ENCODE peak calls at places on chromosomes 6 and 20, in ten cellular contexts. One of them, this sample, is unnamed.

GRCh38 chr6:137701942-137702341 is 165.1 kb upstream of the TNFAIP3 start:
- DNase-seq in NCI-H774: no peak
- DNase-seq in HEK293T: no peak
- DNase-seq in LHCN-M2: no peak
- DNase-seq in tibial nerve: no peak
- DNase-seq in astrocyte: no peak
- DNase-seq in iPS DF 6.9: no peak
- DNase-seq in T-helper 1 cell: no peak
- DNase-seq in heart right ventricle: no peak
- DNase-seq in SIG-M5: no peak
- DNase-seq in this sample: no peak

GRCh38 chr20:36957875-36958667 is 6.6 kb upstream of the SAMHD1 start:
- DNase-seq in T-helper 1 cell: no peak
- DNase-seq in astrocyte: no peak
- DNase-seq in HEK293T: no peak
- DNase-seq in NCI-H774: no peak
- DNase-seq in iPS DF 6.9: no peak
- DNase-seq in tibial nerve: no peak
- DNase-seq in LHCN-M2: no peak
- DNase-seq in heart right ventricle: no peak
- DNase-seq in SIG-M5: peak
- DNase-seq in this sample: no peak

GRCh38 chr6:91407706-91408105 is 820.8 kb upstream of the MAP3K7 start:
- DNase-seq in HEK293T: no peak
- DNase-seq in SIG-M5: no peak
- DNase-seq in tibial nerve: no peak
- DNase-seq in NCI-H774: no peak
- DNase-seq in T-helper 1 cell: no peak
- DNase-seq in heart right ventricle: no peak
- DNase-seq in iPS DF 6.9: no peak
- DNase-seq in astrocyte: no peak
- DNase-seq in LHCN-M2: no peak
- DNase-seq in this sample: no peak

GRCh38 chr6:143545976-143546547 is 34.5 kb upstream of the FUCA2 start:
- DNase-seq in astrocyte: peak
- DNase-seq in LHCN-M2: no peak
- DNase-seq in T-helper 1 cell: no peak
- DNase-seq in tibial nerve: no peak
- DNase-seq in heart right ventricle: no peak
- DNase-seq in HEK293T: no peak
- DNase-seq in SIG-M5: no peak
- DNase-seq in NCI-H774: no peak
- DNase-seq in iPS DF 6.9: no peak
- DNase-seq in this sample: no peak

GRCh38 chr6:41976794-41977484 is 35.3 kb upstream of the CCND3 start:
- DNase-seq in tibial nerve: no peak
- DNase-seq in heart right ventricle: no peak
- DNase-seq in SIG-M5: no peak
- DNase-seq in LHCN-M2: peak
- DNase-seq in astrocyte: peak
- DNase-seq in HEK293T: no peak
- DNase-seq in iPS DF 6.9: no peak
- DNase-seq in T-helper 1 cell: no peak
- DNase-seq in NCI-H774: no peak
- DNase-seq in this sample: no peak

GRCh38 chr6:156988276-156989158 is 211.3 kb downstream of the ARID1B start:
- DNase-seq in T-helper 1 cell: no peak
- DNase-seq in LHCN-M2: peak
- DNase-seq in NCI-H774: no peak
- DNase-seq in astrocyte: peak
- DNase-seq in iPS DF 6.9: no peak
- DNase-seq in tibial nerve: no peak
- DNase-seq in HEK293T: no peak
- DNase-seq in heart right ventricle: no peak
- DNase-seq in SIG-M5: no peak
- DNase-seq in this sample: no peak

GRCh38 chr6:109580519-109580918 is 97.5 kb upstream of the ZBTB24 start:
- DNase-seq in NCI-H774: no peak
- DNase-seq in SIG-M5: no peak
- DNase-seq in T-helper 1 cell: no peak
- DNase-seq in HEK293T: no peak
- DNase-seq in LHCN-M2: peak
- DNase-seq in astrocyte: peak
- DNase-seq in iPS DF 6.9: peak
- DNase-seq in tibial nerve: no peak
- DNase-seq in heart right ventricle: no peak
- DNase-seq in this sample: no peak

GRCh38 chr6:152950240-152950639 is 32.6 kb downstream of the FBXO5 start:
- DNase-seq in tibial nerve: no peak
- DNase-seq in SIG-M5: no peak
- DNase-seq in astrocyte: no peak
- DNase-seq in heart right ventricle: no peak
- DNase-seq in T-helper 1 cell: no peak
- DNase-seq in iPS DF 6.9: no peak
- DNase-seq in LHCN-M2: no peak
- DNase-seq in HEK293T: no peak
- DNase-seq in NCI-H774: no peak
- DNase-seq in this sample: no peak

GRCh38 chr6:37366910-37367309 is 13.1 kb downstream of the RNF8 start:
- DNase-seq in HEK293T: no peak
- DNase-seq in astrocyte: no peak
- DNase-seq in SIG-M5: no peak
- DNase-seq in NCI-H774: peak
- DNase-seq in LHCN-M2: peak
- DNase-seq in iPS DF 6.9: no peak
- DNase-seq in heart right ventricle: no peak
- DNase-seq in T-helper 1 cell: no peak
- DNase-seq in tibial nerve: no peak
- DNase-seq in this sample: no peak

GRCh38 chr6:5184878-5185277 is 75.9 kb downstream of the LYRM4 start:
- DNase-seq in LHCN-M2: no peak
- DNase-seq in heart right ventricle: no peak
- DNase-seq in SIG-M5: no peak
- DNase-seq in NCI-H774: no peak
- DNase-seq in tibial nerve: no peak
- DNase-seq in T-helper 1 cell: no peak
- DNase-seq in astrocyte: no peak
- DNase-seq in iPS DF 6.9: no peak
- DNase-seq in HEK293T: no peak
- DNase-seq in this sample: no peak

GRCh38 chr20:60529149-60529548 is 570.9 kb downstream of the CDH26 start:
- DNase-seq in NCI-H774: no peak
- DNase-seq in tibial nerve: no peak
- DNase-seq in astrocyte: no peak
- DNase-seq in iPS DF 6.9: no peak
- DNase-seq in HEK293T: no peak
- DNase-seq in T-helper 1 cell: no peak
- DNase-seq in SIG-M5: no peak
- DNase-seq in LHCN-M2: no peak
- DNase-seq in heart right ventricle: no peak
- DNase-seq in this sample: no peak

GRCh38 chr6:29739136-29739881 is 16.1 kb downstream of the HLA-F start:
- DNase-seq in HEK293T: no peak
- DNase-seq in astrocyte: no peak
- DNase-seq in T-helper 1 cell: no peak
- DNase-seq in tibial nerve: no peak
- DNase-seq in NCI-H774: no peak
- DNase-seq in SIG-M5: no peak
- DNase-seq in LHCN-M2: no peak
- DNase-seq in iPS DF 6.9: no peak
- DNase-seq in heart right ventricle: no peak
- DNase-seq in this sample: no peak

GRCh38 chr6:132228894-132229293 is 172.4 kb downstream of the MOXD1 start:
- DNase-seq in HEK293T: no peak
- DNase-seq in iPS DF 6.9: no peak
- DNase-seq in astrocyte: peak
- DNase-seq in SIG-M5: no peak
- DNase-seq in NCI-H774: no peak
- DNase-seq in T-helper 1 cell: no peak
- DNase-seq in LHCN-M2: peak
- DNase-seq in tibial nerve: no peak
- DNase-seq in heart right ventricle: no peak
- DNase-seq in this sample: no peak

GRCh38 chr6:166466178-166467122 is 83.7 kb upstream of the MPC1 start:
- DNase-seq in astrocyte: peak
- DNase-seq in NCI-H774: no peak
- DNase-seq in tibial nerve: no peak
- DNase-seq in T-helper 1 cell: no peak
- DNase-seq in iPS DF 6.9: no peak
- DNase-seq in heart right ventricle: no peak
- DNase-seq in HEK293T: no peak
- DNase-seq in LHCN-M2: peak
- DNase-seq in SIG-M5: no peak
- DNase-seq in this sample: no peak

GRCh38 chr6:14664616-14665315 is 547.2 kb downstream of the CD83 start:
- DNase-seq in T-helper 1 cell: no peak
- DNase-seq in NCI-H774: no peak
- DNase-seq in SIG-M5: no peak
- DNase-seq in heart right ventricle: no peak
- DNase-seq in iPS DF 6.9: no peak
- DNase-seq in HEK293T: no peak
- DNase-seq in LHCN-M2: no peak
- DNase-seq in astrocyte: no peak
- DNase-seq in tibial nerve: no peak
- DNase-seq in this sample: peak

GRCh38 chr20:63695419-63696310 is 787 bp upstream of the TNFRSF6B start:
- DNase-seq in LHCN-M2: no peak
- DNase-seq in SIG-M5: no peak
- DNase-seq in HEK293T: no peak
- DNase-seq in astrocyte: no peak
- DNase-seq in heart right ventricle: peak
- DNase-seq in NCI-H774: no peak
- DNase-seq in T-helper 1 cell: no peak
- DNase-seq in tibial nerve: no peak
- DNase-seq in iPS DF 6.9: no peak
- DNase-seq in this sample: no peak

GRCh38 chr20:7392551-7392950 is 547.7 kb downstream of the HAO1 start:
- DNase-seq in heart right ventricle: no peak
- DNase-seq in astrocyte: peak
- DNase-seq in SIG-M5: no peak
- DNase-seq in LHCN-M2: peak
- DNase-seq in T-helper 1 cell: no peak
- DNase-seq in tibial nerve: no peak
- DNase-seq in iPS DF 6.9: no peak
- DNase-seq in NCI-H774: no peak
- DNase-seq in HEK293T: no peak
- DNase-seq in this sample: no peak

GRCh38 chr20:840858-841567 is 7.5 kb downstream of the FAM110A start:
- DNase-seq in tibial nerve: no peak
- DNase-seq in SIG-M5: no peak
- DNase-seq in NCI-H774: no peak
- DNase-seq in HEK293T: no peak
- DNase-seq in LHCN-M2: no peak
- DNase-seq in astrocyte: no peak
- DNase-seq in T-helper 1 cell: peak
- DNase-seq in heart right ventricle: no peak
- DNase-seq in iPS DF 6.9: no peak
- DNase-seq in this sample: peak

GRCh38 chr6:33627876-33628275 is 6.8 kb downstream of the ITPR3 start:
- DNase-seq in heart right ventricle: no peak
- DNase-seq in NCI-H774: no peak
- DNase-seq in LHCN-M2: no peak
- DNase-seq in HEK293T: no peak
- DNase-seq in tibial nerve: no peak
- DNase-seq in SIG-M5: no peak
- DNase-seq in T-helper 1 cell: no peak
- DNase-seq in astrocyte: no peak
- DNase-seq in iPS DF 6.9: no peak
- DNase-seq in this sample: no peak

GRCh38 chr20:17866234-17867001 is 102.2 kb downstream of the SNX5 start:
- DNase-seq in heart right ventricle: no peak
- DNase-seq in LHCN-M2: no peak
- DNase-seq in HEK293T: no peak
- DNase-seq in tibial nerve: no peak
- DNase-seq in SIG-M5: no peak
- DNase-seq in iPS DF 6.9: no peak
- DNase-seq in T-helper 1 cell: no peak
- DNase-seq in NCI-H774: no peak
- DNase-seq in astrocyte: no peak
- DNase-seq in this sample: no peak

GRCh38 chr6:166950443-166950821 is 5.9 kb downstream of the RNASET2 start:
- DNase-seq in SIG-M5: no peak
- DNase-seq in LHCN-M2: no peak
- DNase-seq in iPS DF 6.9: no peak
- DNase-seq in heart right ventricle: no peak
- DNase-seq in tibial nerve: no peak
- DNase-seq in NCI-H774: no peak
- DNase-seq in astrocyte: no peak
- DNase-seq in HEK293T: no peak
- DNase-seq in T-helper 1 cell: no peak
- DNase-seq in this sample: no peak

GRCh38 chr6:6332873-6333272 is 12.4 kb upstream of the F13A1 start:
- DNase-seq in astrocyte: no peak
- DNase-seq in NCI-H774: no peak
- DNase-seq in T-helper 1 cell: no peak
- DNase-seq in LHCN-M2: no peak
- DNase-seq in HEK293T: no peak
- DNase-seq in iPS DF 6.9: no peak
- DNase-seq in SIG-M5: no peak
- DNase-seq in heart right ventricle: no peak
- DNase-seq in tibial nerve: no peak
- DNase-seq in this sample: no peak

GRCh38 chr20:63172726-63173125 is 43.2 kb downstream of the YTHDF1 start:
- DNase-seq in HEK293T: no peak
- DNase-seq in heart right ventricle: no peak
- DNase-seq in iPS DF 6.9: no peak
- DNase-seq in SIG-M5: no peak
- DNase-seq in tibial nerve: no peak
- DNase-seq in astrocyte: no peak
- DNase-seq in T-helper 1 cell: no peak
- DNase-seq in NCI-H774: no peak
- DNase-seq in LHCN-M2: no peak
- DNase-seq in this sample: no peak

GRCh38 chr20:20003088-20003954 is 13.8 kb upstream of the NAA20 start:
- DNase-seq in iPS DF 6.9: no peak
- DNase-seq in SIG-M5: peak
- DNase-seq in tibial nerve: peak
- DNase-seq in LHCN-M2: no peak
- DNase-seq in HEK293T: no peak
- DNase-seq in heart right ventricle: peak
- DNase-seq in T-helper 1 cell: no peak
- DNase-seq in astrocyte: no peak
- DNase-seq in NCI-H774: no peak
- DNase-seq in this sample: no peak

GRCh38 chr20:58714340-58714922 is 21.8 kb downstream of the NPEPL1 start:
- DNase-seq in NCI-H774: no peak
- DNase-seq in heart right ventricle: no peak
- DNase-seq in astrocyte: no peak
- DNase-seq in LHCN-M2: no peak
- DNase-seq in tibial nerve: no peak
- DNase-seq in T-helper 1 cell: no peak
- DNase-seq in HEK293T: no peak
- DNase-seq in iPS DF 6.9: no peak
- DNase-seq in SIG-M5: no peak
- DNase-seq in this sample: no peak

GRCh38 chr6:165732696-165733486 is 69.8 kb upstream of the PDE10A start:
- DNase-seq in LHCN-M2: no peak
- DNase-seq in astrocyte: no peak
- DNase-seq in heart right ventricle: no peak
- DNase-seq in T-helper 1 cell: no peak
- DNase-seq in iPS DF 6.9: no peak
- DNase-seq in HEK293T: no peak
- DNase-seq in SIG-M5: no peak
- DNase-seq in NCI-H774: no peak
- DNase-seq in tibial nerve: no peak
- DNase-seq in this sample: no peak

GRCh38 chr20:59785986-59786753 is 147.3 kb downstream of the SYCP2 start:
- DNase-seq in tibial nerve: peak
- DNase-seq in astrocyte: no peak
- DNase-seq in LHCN-M2: no peak
- DNase-seq in iPS DF 6.9: no peak
- DNase-seq in T-helper 1 cell: no peak
- DNase-seq in SIG-M5: no peak
- DNase-seq in HEK293T: no peak
- DNase-seq in NCI-H774: peak
- DNase-seq in heart right ventricle: no peak
- DNase-seq in this sample: no peak

GRCh38 chr6:50187212-50188055 is 137.7 kb upstream of the DEFB112 start:
- DNase-seq in NCI-H774: no peak
- DNase-seq in heart right ventricle: no peak
- DNase-seq in SIG-M5: no peak
- DNase-seq in T-helper 1 cell: no peak
- DNase-seq in tibial nerve: no peak
- DNase-seq in astrocyte: no peak
- DNase-seq in HEK293T: no peak
- DNase-seq in LHCN-M2: no peak
- DNase-seq in iPS DF 6.9: no peak
- DNase-seq in this sample: no peak